ENCODE peak calls at places on chromosomes 7 and 10, in five cellular contexts. J, Q, L, B and M are unnamed samples.

GRCh38 chr7:77216233-77216632 is 16.6 kb upstream of the FGL2 start:
- DNase-seq in B (no peak), J (no peak), Q (no peak), L (no peak), M (no peak)

GRCh38 chr7:67950321-67951083 is 953.9 kb downstream of the TYW1 start:
- DNase-seq in Q (no peak), J (no peak), B (no peak), L (no peak), M (no peak)

GRCh38 chr10:75247797-75248196 is 12.0 kb upstream of the COMTD1 start:
- DNase-seq in Q (no peak), L (no peak), B (no peak), J (no peak), M (no peak)

GRCh38 chr10:106714734-106715368 is 449.7 kb downstream of the SORCS1 start:
- DNase-seq in Q (no peak), L (no peak), B (no peak), J (no peak), M (no peak)

GRCh38 chr7:123148813-123149212 is 51.0 kb downstream of the SLC13A1 start:
- DNase-seq in B (no peak), J (peak), L (no peak), Q (no peak), M (no peak)

GRCh38 chr10:51960494-51960895 is 261.1 kb upstream of the CSTF2T start:
- DNase-seq in J (peak), B (no peak), Q (peak), L (no peak), M (no peak)

GRCh38 chr7:133040178-133040577 is 41.7 kb downstream of the CHCHD3 start:
- DNase-seq in B (no peak), Q (no peak), J (no peak), L (no peak), M (no peak)

GRCh38 chr7:24912874-24913514 is 67.0 kb downstream of the OSBPL3 start:
- DNase-seq in L (no peak), B (no peak), Q (no peak), J (no peak), M (no peak)

GRCh38 chr7:88254721-88255120 is 34.9 kb upstream of the SRI start:
- DNase-seq in J (no peak), Q (peak), B (no peak), L (no peak), M (no peak)

GRCh38 chr7:159116581-159117339 is 27.9 kb downstream of the VIPR2 start:
- DNase-seq in B (no peak), L (peak), Q (no peak), J (no peak), M (no peak)

GRCh38 chr10:21978191-21978862 is 25.2 kb downstream of the DNAJC1 start:
- DNase-seq in J (peak), Q (peak), L (no peak), B (no peak), M (no peak)

GRCh38 chr10:35203744-35204143 is 77.1 kb downstream of the CREM start:
- DNase-seq in J (no peak), L (no peak), Q (no peak), B (no peak), M (no peak)

GRCh38 chr10:113062977-113063967 is 113.2 kb downstream of the TCF7L2 start:
- DNase-seq in L (no peak), Q (peak), J (no peak), B (no peak), M (peak)

GRCh38 chr10:116470768-116471415 is 43.2 kb downstream of the PNLIPRP3 start:
- DNase-seq in B (no peak), J (peak), Q (no peak), L (no peak), M (no peak)

GRCh38 chr10:127117125-127117524 is 79.3 kb downstream of the INSYN2A start:
- DNase-seq in B (no peak), L (no peak), J (peak), Q (peak), M (no peak)

GRCh38 chr10:20616918-20617801 is 280.0 kb downstream of the NEBL start:
- DNase-seq in J (no peak), Q (no peak), B (no peak), L (no peak), M (no peak)

GRCh38 chr7:84207025-84207424 is 12.4 kb upstream of the SEMA3A start:
- DNase-seq in J (no peak), Q (peak), B (no peak), L (no peak), M (no peak)

GRCh38 chr10:75433216-75433615 is 1.8 kb downstream of the LRMDA start:
- DNase-seq in B (no peak), L (no peak), Q (no peak), J (no peak), M (no peak)

GRCh38 chr10:103858360-103858759 is 3.0 kb upstream of the SH3PXD2A start:
- DNase-seq in Q (no peak), B (no peak), L (no peak), J (no peak), M (no peak)

GRCh38 chr10:114404171-114405010 is at the start of gene AFAP1L2:
- DNase-seq in J (no peak), Q (no peak), B (no peak), L (no peak), M (no peak)

GRCh38 chr10:60661627-60662026 is 116.7 kb upstream of the CDK1 start:
- DNase-seq in L (no peak), J (peak), B (no peak), Q (peak), M (no peak)

GRCh38 chr10:114087255-114087654 is 43.6 kb downstream of the ADRB1 start:
- DNase-seq in L (no peak), J (no peak), B (no peak), Q (no peak), M (no peak)

GRCh38 chr10:1972406-1972805 is 235.1 kb upstream of the ADARB2 start:
- DNase-seq in B (no peak), L (no peak), Q (no peak), J (no peak), M (no peak)

GRCh38 chr10:69965919-69966662 is 86.6 kb upstream of the MACROH2A2 start:
- DNase-seq in Q (no peak), B (peak), L (peak), J (peak), M (no peak)

GRCh38 chr10:70034252-70034651 is 18.4 kb upstream of the MACROH2A2 start:
- DNase-seq in J (peak), Q (no peak), B (no peak), L (no peak), M (no peak)

GRCh38 chr10:63083904-63084689 is 49.0 kb upstream of the NRBF2 start:
- DNase-seq in B (peak), Q (peak), J (peak), L (peak), M (peak)

GRCh38 chr10:130481076-130481930 is 345.1 kb downstream of the GLRX3 start:
- DNase-seq in Q (no peak), L (no peak), J (no peak), B (no peak), M (peak)

GRCh38 chr10:32413513-32413912 is 32.4 kb upstream of the CCDC7 start:
- DNase-seq in J (peak), L (no peak), B (no peak), Q (peak), M (no peak)

GRCh38 chr7:151114151-151115090 is 28.1 kb downstream of the AGAP3 start:
- DNase-seq in B (peak), J (peak), L (peak), Q (no peak), M (no peak)
- H3K4me3 ChIP-seq in B (peak), J (peak), L (peak), Q (no peak), M (no peak)

DNA sequence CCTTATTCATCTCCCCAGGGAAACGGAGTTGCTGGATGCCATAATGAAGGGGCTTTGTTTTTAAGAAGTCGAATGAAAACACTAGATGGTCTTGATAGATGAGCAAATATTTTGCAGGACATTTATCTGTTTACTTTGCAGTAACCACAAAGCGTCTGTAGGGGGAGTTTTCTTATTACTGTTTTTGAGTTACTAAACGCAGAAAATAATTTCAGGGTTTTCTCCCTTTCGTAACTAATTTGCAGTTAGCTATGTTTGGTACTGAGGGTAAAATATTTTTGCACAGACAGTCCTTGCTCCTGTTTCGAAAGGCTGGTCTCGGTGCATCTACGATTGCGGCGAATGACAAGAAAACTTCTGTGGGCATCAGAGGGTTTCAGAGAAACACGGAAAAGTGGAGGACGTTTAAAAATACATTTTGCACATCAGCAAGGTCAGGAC is 505.6 kb upstream of the MKI67 start:
- DNase-seq in Q (peak), B (no peak), L (no peak), J (peak), M (no peak)
- TF ChIP-seq CTCF in Q (peak), B (no peak), L (peak), J (peak), M (no peak)

GRCh38 chr7:22728416-22729029 is 1.5 kb downstream of the IL6 start:
- DNase-seq in B (no peak), L (no peak), Q (peak), J (peak), M (no peak)
- H3K4me3 ChIP-seq in B (no peak), L (no peak), Q (peak), J (no peak), M (no peak)

GRCh38 chr7:824664-825063 is 7.6 kb upstream of the SUN1 start:
- DNase-seq in L (no peak), J (no peak), Q (no peak), B (no peak), M (no peak)

GRCh38 chr7:824106-824505 is 8.2 kb upstream of the SUN1 start:
- DNase-seq in L (no peak), B (no peak), J (no peak), Q (no peak), M (no peak)

GRCh38 chr7:821688-822087 is 10.6 kb upstream of the SUN1 start:
- DNase-seq in J (no peak), Q (no peak), L (no peak), B (no peak), M (no peak)

GRCh38 chr7:823639-824038 is 8.6 kb upstream of the SUN1 start:
- DNase-seq in L (no peak), B (no peak), J (no peak), Q (no peak), M (no peak)

GRCh38 chr7:822692-823276 is 9.5 kb upstream of the SUN1 start:
- DNase-seq in J (no peak), L (no peak), Q (no peak), B (no peak), M (no peak)
- TF ChIP-seq CTCF in J (no peak), L (no peak), Q (no peak), B (no peak), M (no peak)

GRCh38 chr10:95441547-95441923 is 119.6 kb downstream of the SORBS1 start:
- DNase-seq in Q (no peak), L (no peak), J (no peak), B (no peak), M (no peak)
- H3K4me3 ChIP-seq in Q (no peak), L (no peak), J (no peak), B (no peak), M (no peak)